ENCODE peak calls at places on chromosome 6, in ten cellular contexts. One of them, this sample, is unnamed.

GRCh38 chr6:145722190-145722589 is 13.1 kb downstream of the EPM2A start:
- DNase-seq in naive thymus-derived CD8-positive, alpha-beta T cell: no peak
- DNase-seq in activated CD8-positive, alpha-beta T cell treated with anti-CD3 and anti-CD28 coated beads, Interleukin-2, amount 10 ng/mL, durations not matched to agents 7 days and 5 days: no peak
- DNase-seq in tibial artery: no peak
- DNase-seq in stimulated activated CD4-positive, alpha-beta T cell treated with anti-CD3 and anti-CD28 coated beads, Interleukin-2, amount 100 ng/mL, for 48 hours: no peak
- DNase-seq in type B pancreatic cell: no peak
- DNase-seq in neural crest cell: no peak
- DNase-seq in NCI-H526 treated with DMSO at 0.1 percent for 48 hours: no peak
- DNase-seq in heart right ventricle: no peak
- DNase-seq in fibroblast of mammary gland: no peak
- DNase-seq in this sample: no peak

GRCh38 chr6:154499854-154500589 is 10.5 kb downstream of the CNKSR3 start:
- DNase-seq in tibial artery: no peak
- DNase-seq in naive thymus-derived CD8-positive, alpha-beta T cell: no peak
- DNase-seq in neural crest cell: no peak
- DNase-seq in NCI-H526 treated with DMSO at 0.1 percent for 48 hours: no peak
- DNase-seq in heart right ventricle: no peak
- DNase-seq in type B pancreatic cell: no peak
- DNase-seq in fibroblast of mammary gland: no peak
- DNase-seq in stimulated activated CD4-positive, alpha-beta T cell treated with anti-CD3 and anti-CD28 coated beads, Interleukin-2, amount 100 ng/mL, for 48 hours: no peak
- DNase-seq in activated CD8-positive, alpha-beta T cell treated with anti-CD3 and anti-CD28 coated beads, Interleukin-2, amount 10 ng/mL, durations not matched to agents 7 days and 5 days: no peak
- DNase-seq in this sample: no peak

GRCh38 chr6:27766405-27766804 is 145.8 kb downstream of the OR2B2 start:
- DNase-seq in neural crest cell: no peak
- DNase-seq in naive thymus-derived CD8-positive, alpha-beta T cell: no peak
- DNase-seq in NCI-H526 treated with DMSO at 0.1 percent for 48 hours: no peak
- DNase-seq in stimulated activated CD4-positive, alpha-beta T cell treated with anti-CD3 and anti-CD28 coated beads, Interleukin-2, amount 100 ng/mL, for 48 hours: no peak
- DNase-seq in fibroblast of mammary gland: no peak
- DNase-seq in type B pancreatic cell: no peak
- DNase-seq in activated CD8-positive, alpha-beta T cell treated with anti-CD3 and anti-CD28 coated beads, Interleukin-2, amount 10 ng/mL, durations not matched to agents 7 days and 5 days: no peak
- DNase-seq in tibial artery: no peak
- DNase-seq in heart right ventricle: no peak
- DNase-seq in this sample: no peak

GRCh38 chr6:13615802-13616140 is 636 bp downstream of the NOL7 start:
- DNase-seq in activated CD8-positive, alpha-beta T cell treated with anti-CD3 and anti-CD28 coated beads, Interleukin-2, amount 10 ng/mL, durations not matched to agents 7 days and 5 days: peak
- DNase-seq in tibial artery: peak
- DNase-seq in stimulated activated CD4-positive, alpha-beta T cell treated with anti-CD3 and anti-CD28 coated beads, Interleukin-2, amount 100 ng/mL, for 48 hours: peak
- DNase-seq in naive thymus-derived CD8-positive, alpha-beta T cell: no peak
- DNase-seq in fibroblast of mammary gland: peak
- DNase-seq in heart right ventricle: peak
- DNase-seq in type B pancreatic cell: no peak
- DNase-seq in NCI-H526 treated with DMSO at 0.1 percent for 48 hours: no peak
- DNase-seq in neural crest cell: peak
- DNase-seq in this sample: no peak

GRCh38 chr6:8020083-8020482 is 44.1 kb downstream of the BLOC1S5 start:
- DNase-seq in activated CD8-positive, alpha-beta T cell treated with anti-CD3 and anti-CD28 coated beads, Interleukin-2, amount 10 ng/mL, durations not matched to agents 7 days and 5 days: no peak
- DNase-seq in heart right ventricle: no peak
- DNase-seq in neural crest cell: no peak
- DNase-seq in stimulated activated CD4-positive, alpha-beta T cell treated with anti-CD3 and anti-CD28 coated beads, Interleukin-2, amount 100 ng/mL, for 48 hours: no peak
- DNase-seq in fibroblast of mammary gland: no peak
- DNase-seq in naive thymus-derived CD8-positive, alpha-beta T cell: no peak
- DNase-seq in NCI-H526 treated with DMSO at 0.1 percent for 48 hours: no peak
- DNase-seq in tibial artery: no peak
- DNase-seq in type B pancreatic cell: no peak
- DNase-seq in this sample: no peak

GRCh38 chr6:153084393-153084792 is 46.7 kb downstream of the RGS17 start:
- DNase-seq in heart right ventricle: no peak
- DNase-seq in activated CD8-positive, alpha-beta T cell treated with anti-CD3 and anti-CD28 coated beads, Interleukin-2, amount 10 ng/mL, durations not matched to agents 7 days and 5 days: no peak
- DNase-seq in neural crest cell: no peak
- DNase-seq in tibial artery: no peak
- DNase-seq in stimulated activated CD4-positive, alpha-beta T cell treated with anti-CD3 and anti-CD28 coated beads, Interleukin-2, amount 100 ng/mL, for 48 hours: no peak
- DNase-seq in naive thymus-derived CD8-positive, alpha-beta T cell: no peak
- DNase-seq in NCI-H526 treated with DMSO at 0.1 percent for 48 hours: no peak
- DNase-seq in type B pancreatic cell: no peak
- DNase-seq in fibroblast of mammary gland: peak
- DNase-seq in this sample: no peak

GRCh38 chr6:13194852-13195251 is 133.5 kb downstream of the TBC1D7 start:
- DNase-seq in activated CD8-positive, alpha-beta T cell treated with anti-CD3 and anti-CD28 coated beads, Interleukin-2, amount 10 ng/mL, durations not matched to agents 7 days and 5 days: peak
- DNase-seq in fibroblast of mammary gland: peak
- DNase-seq in naive thymus-derived CD8-positive, alpha-beta T cell: no peak
- DNase-seq in NCI-H526 treated with DMSO at 0.1 percent for 48 hours: no peak
- DNase-seq in tibial artery: no peak
- DNase-seq in neural crest cell: peak
- DNase-seq in stimulated activated CD4-positive, alpha-beta T cell treated with anti-CD3 and anti-CD28 coated beads, Interleukin-2, amount 100 ng/mL, for 48 hours: no peak
- DNase-seq in type B pancreatic cell: no peak
- DNase-seq in heart right ventricle: peak
- DNase-seq in this sample: no peak

GRCh38 chr6:138397128-138397814 is 6.8 kb upstream of the HEBP2 start:
- DNase-seq in neural crest cell: no peak
- DNase-seq in tibial artery: no peak
- DNase-seq in naive thymus-derived CD8-positive, alpha-beta T cell: no peak
- DNase-seq in heart right ventricle: no peak
- DNase-seq in type B pancreatic cell: no peak
- DNase-seq in stimulated activated CD4-positive, alpha-beta T cell treated with anti-CD3 and anti-CD28 coated beads, Interleukin-2, amount 100 ng/mL, for 48 hours: no peak
- DNase-seq in activated CD8-positive, alpha-beta T cell treated with anti-CD3 and anti-CD28 coated beads, Interleukin-2, amount 10 ng/mL, durations not matched to agents 7 days and 5 days: no peak
- DNase-seq in fibroblast of mammary gland: peak
- DNase-seq in NCI-H526 treated with DMSO at 0.1 percent for 48 hours: no peak
- DNase-seq in this sample: no peak

GRCh38 chr6:127191716-127192115 is 73.2 kb downstream of the RSPO3 start:
- DNase-seq in tibial artery: no peak
- DNase-seq in naive thymus-derived CD8-positive, alpha-beta T cell: no peak
- DNase-seq in stimulated activated CD4-positive, alpha-beta T cell treated with anti-CD3 and anti-CD28 coated beads, Interleukin-2, amount 100 ng/mL, for 48 hours: no peak
- DNase-seq in heart right ventricle: peak
- DNase-seq in fibroblast of mammary gland: peak
- DNase-seq in type B pancreatic cell: no peak
- DNase-seq in activated CD8-positive, alpha-beta T cell treated with anti-CD3 and anti-CD28 coated beads, Interleukin-2, amount 10 ng/mL, durations not matched to agents 7 days and 5 days: no peak
- DNase-seq in NCI-H526 treated with DMSO at 0.1 percent for 48 hours: no peak
- DNase-seq in neural crest cell: no peak
- DNase-seq in this sample: no peak

This sample was measured in SHP77.